ENCODE peak calls at places on chromosome 2, in eight cellular contexts. One of them, this sample, is unnamed.

GRCh38 chr2:106572541-106573148 is 85.5 kb downstream of the CD8B2 start:
- DNase-seq in endothelial cell: peak
- DNase-seq in endodermal cell: peak
- DNase-seq in H4: peak
- DNase-seq in fibroblast of mammary gland: peak
- DNase-seq in heart right ventricle: no peak
- DNase-seq in substantia nigra: no peak
- DNase-seq in iris pigment epithelial cell: peak
- DNase-seq in this sample: no peak

GRCh38 chr2:239186958-239187357 is 213.9 kb downstream of the HDAC4 start:
- DNase-seq in endothelial cell: no peak
- DNase-seq in endodermal cell: peak
- DNase-seq in H4: no peak
- DNase-seq in fibroblast of mammary gland: no peak
- DNase-seq in heart right ventricle: no peak
- DNase-seq in substantia nigra: no peak
- DNase-seq in iris pigment epithelial cell: no peak
- DNase-seq in this sample: no peak

GRCh38 chr2:143300531-143300930 is 171.3 kb downstream of the ARHGAP15 start:
- DNase-seq in endothelial cell: no peak
- DNase-seq in endodermal cell: no peak
- DNase-seq in H4: no peak
- DNase-seq in fibroblast of mammary gland: peak
- DNase-seq in heart right ventricle: no peak
- DNase-seq in substantia nigra: no peak
- DNase-seq in iris pigment epithelial cell: peak
- DNase-seq in this sample: no peak

GRCh38 chr2:131045286-131045924 is 47.9 kb downstream of the FAM168B start:
- DNase-seq in endothelial cell: no peak
- DNase-seq in endodermal cell: peak
- DNase-seq in H4: no peak
- DNase-seq in fibroblast of mammary gland: no peak
- DNase-seq in heart right ventricle: no peak
- DNase-seq in substantia nigra: no peak
- DNase-seq in iris pigment epithelial cell: no peak
- DNase-seq in this sample: no peak

GRCh38 chr2:107992069-107992468 is 5.7 kb downstream of the SLC5A7 start:
- DNase-seq in endothelial cell: no peak
- DNase-seq in endodermal cell: no peak
- DNase-seq in H4: no peak
- DNase-seq in fibroblast of mammary gland: peak
- DNase-seq in heart right ventricle: no peak
- DNase-seq in substantia nigra: no peak
- DNase-seq in iris pigment epithelial cell: no peak
- DNase-seq in this sample: no peak

GRCh38 chr2:214410128-214410775 is 602 bp upstream of the VWC2L start:
- DNase-seq in endothelial cell: no peak
- DNase-seq in endodermal cell: no peak
- DNase-seq in H4: no peak
- DNase-seq in fibroblast of mammary gland: no peak
- DNase-seq in heart right ventricle: no peak
- DNase-seq in substantia nigra: no peak
- DNase-seq in iris pigment epithelial cell: no peak
- DNase-seq in this sample: no peak

GRCh38 chr2:234074751-234075520 is 24.4 kb downstream of the SPP2 start:
- DNase-seq in endothelial cell: no peak
- DNase-seq in endodermal cell: no peak
- DNase-seq in H4: no peak
- DNase-seq in fibroblast of mammary gland: peak
- DNase-seq in heart right ventricle: no peak
- DNase-seq in substantia nigra: no peak
- DNase-seq in iris pigment epithelial cell: no peak
- DNase-seq in this sample: no peak

GRCh38 chr2:109481599-109481998 is 132.2 kb downstream of the SEPTIN10 start:
- DNase-seq in endothelial cell: no peak
- DNase-seq in endodermal cell: no peak
- DNase-seq in H4: no peak
- DNase-seq in fibroblast of mammary gland: no peak
- DNase-seq in heart right ventricle: no peak
- DNase-seq in substantia nigra: no peak
- DNase-seq in iris pigment epithelial cell: no peak
- DNase-seq in this sample: no peak

GRCh38 chr2:120441744-120442471 is 96.0 kb downstream of the INHBB start:
- DNase-seq in endothelial cell: peak
- DNase-seq in endodermal cell: peak
- DNase-seq in H4: no peak
- DNase-seq in fibroblast of mammary gland: no peak
- DNase-seq in heart right ventricle: peak
- DNase-seq in substantia nigra: peak
- DNase-seq in iris pigment epithelial cell: no peak
- DNase-seq in this sample: peak

GRCh38 chr2:3222636-3223035 is 155.0 kb downstream of the EIPR1 start:
- DNase-seq in endothelial cell: no peak
- DNase-seq in endodermal cell: peak
- DNase-seq in H4: no peak
- DNase-seq in fibroblast of mammary gland: no peak
- DNase-seq in heart right ventricle: no peak
- DNase-seq in substantia nigra: no peak
- DNase-seq in iris pigment epithelial cell: peak
- DNase-seq in this sample: no peak

GRCh38 chr2:145006957-145007672 is 487.2 kb upstream of the ZEB2 start:
- DNase-seq in endothelial cell: no peak
- DNase-seq in endodermal cell: no peak
- DNase-seq in H4: peak
- DNase-seq in fibroblast of mammary gland: peak
- DNase-seq in heart right ventricle: peak
- DNase-seq in substantia nigra: no peak
- DNase-seq in iris pigment epithelial cell: peak
- DNase-seq in this sample: peak

GRCh38 chr2:127066942-127067341 is 40.0 kb downstream of the BIN1 start:
- DNase-seq in endothelial cell: no peak
- DNase-seq in endodermal cell: no peak
- DNase-seq in H4: no peak
- DNase-seq in fibroblast of mammary gland: peak
- DNase-seq in heart right ventricle: peak
- DNase-seq in substantia nigra: no peak
- DNase-seq in iris pigment epithelial cell: no peak
- DNase-seq in this sample: peak

GRCh38 chr2:158529379-158530110 is 72.8 kb downstream of the PKP4 start:
- DNase-seq in endothelial cell: no peak
- DNase-seq in endodermal cell: no peak
- DNase-seq in H4: no peak
- DNase-seq in fibroblast of mammary gland: peak
- DNase-seq in heart right ventricle: no peak
- DNase-seq in substantia nigra: no peak
- DNase-seq in iris pigment epithelial cell: peak
- DNase-seq in this sample: no peak

GRCh38 chr2:220783651-220784050 is 788.5 kb downstream of the EPHA4 start:
- DNase-seq in endothelial cell: no peak
- DNase-seq in endodermal cell: no peak
- DNase-seq in H4: no peak
- DNase-seq in fibroblast of mammary gland: no peak
- DNase-seq in heart right ventricle: no peak
- DNase-seq in substantia nigra: no peak
- DNase-seq in iris pigment epithelial cell: no peak
- DNase-seq in this sample: no peak

GRCh38 chr2:58039170-58039611 is 7.4 kb upstream of the VRK2 start:
- DNase-seq in endothelial cell: no peak
- DNase-seq in endodermal cell: no peak
- DNase-seq in H4: no peak
- DNase-seq in fibroblast of mammary gland: peak
- DNase-seq in heart right ventricle: no peak
- DNase-seq in substantia nigra: no peak
- DNase-seq in iris pigment epithelial cell: peak
- DNase-seq in this sample: no peak

GRCh38 chr2:72115361-72116080 is 32.1 kb downstream of the CYP26B1 start:
- DNase-seq in endothelial cell: no peak
- DNase-seq in endodermal cell: peak
- DNase-seq in H4: peak
- DNase-seq in fibroblast of mammary gland: peak
- DNase-seq in heart right ventricle: no peak
- DNase-seq in substantia nigra: no peak
- DNase-seq in iris pigment epithelial cell: peak
- DNase-seq in this sample: peak

GRCh38 chr2:48419884-48420511 is 110.0 kb upstream of the STON1 start:
- DNase-seq in endothelial cell: no peak
- DNase-seq in endodermal cell: peak
- DNase-seq in H4: no peak
- DNase-seq in fibroblast of mammary gland: no peak
- DNase-seq in heart right ventricle: no peak
- DNase-seq in substantia nigra: no peak
- DNase-seq in iris pigment epithelial cell: no peak
- DNase-seq in this sample: peak

GRCh38 chr2:40339026-40339425 is 112.9 kb downstream of the SLC8A1 start:
- DNase-seq in endothelial cell: no peak
- DNase-seq in endodermal cell: no peak
- DNase-seq in H4: no peak
- DNase-seq in fibroblast of mammary gland: no peak
- DNase-seq in heart right ventricle: no peak
- DNase-seq in substantia nigra: no peak
- DNase-seq in iris pigment epithelial cell: no peak
- DNase-seq in this sample: no peak

GRCh38 chr2:32697156-32697555 is 69.3 kb downstream of the TTC27 start:
- DNase-seq in endothelial cell: no peak
- DNase-seq in endodermal cell: no peak
- DNase-seq in H4: no peak
- DNase-seq in fibroblast of mammary gland: peak
- DNase-seq in heart right ventricle: no peak
- DNase-seq in substantia nigra: no peak
- DNase-seq in iris pigment epithelial cell: peak
- DNase-seq in this sample: no peak

GRCh38 chr2:42881732-42882131 is 89.3 kb upstream of the HAAO start:
- DNase-seq in endothelial cell: no peak
- DNase-seq in endodermal cell: peak
- DNase-seq in H4: no peak
- DNase-seq in fibroblast of mammary gland: peak
- DNase-seq in heart right ventricle: no peak
- DNase-seq in substantia nigra: no peak
- DNase-seq in iris pigment epithelial cell: peak
- DNase-seq in this sample: no peak

GRCh38 chr2:85905187-85905666 is 16.4 kb upstream of the ST3GAL5 start:
- DNase-seq in endothelial cell: no peak
- DNase-seq in endodermal cell: no peak
- DNase-seq in H4: no peak
- DNase-seq in fibroblast of mammary gland: peak
- DNase-seq in heart right ventricle: no peak
- DNase-seq in substantia nigra: peak
- DNase-seq in iris pigment epithelial cell: no peak
- DNase-seq in this sample: no peak

GRCh38 chr2:203706403-203706802 is at the start of gene CD28:
- DNase-seq in endothelial cell: no peak
- DNase-seq in endodermal cell: no peak
- DNase-seq in H4: no peak
- DNase-seq in fibroblast of mammary gland: no peak
- DNase-seq in heart right ventricle: peak
- DNase-seq in substantia nigra: no peak
- DNase-seq in iris pigment epithelial cell: no peak
- DNase-seq in this sample: no peak

This sample was measured in right cardiac atrium.